ENCODE peak calls at places on chromosomes 3 and 15, in five cellular contexts. M, T, U, P and R are unnamed samples.

GRCh38 chr15:41581110-41581509 is 22.1 kb downstream of the TYRO3 start:
- DNase-seq in M (peak; percentile 81), T (peak; percentile 65), U (no peak), P (peak; percentile 86), R (no peak)

GRCh38 chr3:35651456-35651855 is 12.1 kb downstream of the ARPP21 start:
- DNase-seq in M (no peak), T (no peak), U (no peak), P (no peak), R (no peak)

GRCh38 chr3:66478923-66479322 is 21.9 kb downstream of the LRIG1 start:
- DNase-seq in M (peak; percentile 28), T (no peak), U (no peak), P (no peak), R (no peak)

GRCh38 chr3:71972031-71972430 is 187.1 kb upstream of the PROK2 start:
- DNase-seq in M (no peak), T (no peak), U (no peak), P (peak; percentile 76), R (no peak)

GRCh38 chr3:182393830-182394367 is 399.4 kb upstream of the ATP11B start:
- DNase-seq in M (no peak), T (no peak), U (no peak), P (no peak), R (no peak)

GRCh38 chr3:125186261-125186770 is 26.2 kb downstream of the SLC12A8 start:
- DNase-seq in M (no peak), T (peak; percentile 30), U (peak; percentile 50), P (no peak), R (no peak)

GRCh38 chr15:82919231-82919886 is 33.2 kb downstream of the HOMER2 start:
- DNase-seq in M (no peak), T (no peak), U (no peak), P (no peak), R (no peak)

GRCh38 chr3:42080452-42080872 is 10.7 kb upstream of the TRAK1 start:
- DNase-seq in M (no peak), T (no peak), U (peak; percentile 68), P (peak; percentile 58), R (no peak)

GRCh38 chr15:28098360-28098765 is 752 bp downstream of the OCA2 start:
- DNase-seq in M (no peak), T (no peak), U (no peak), P (no peak), R (no peak)

GRCh38 chr3:61545716-61546115 is 15.7 kb upstream of the PTPRG start:
- DNase-seq in M (no peak), T (no peak), U (no peak), P (no peak), R (no peak)

GRCh38 chr3:60277376-60277800 is 973.9 kb downstream of the FHIT start:
- DNase-seq in M (peak; percentile 28), T (no peak), U (no peak), P (no peak), R (no peak)

GRCh38 chr3:128433630-128434185 is 33.0 kb downstream of the DNAJB8 start:
- DNase-seq in M (peak; percentile 81), T (no peak), U (no peak), P (peak; percentile 99), R (no peak)

GRCh38 chr3:87997298-87997697 is 61.5 kb downstream of the CGGBP1 start:
- DNase-seq in M (no peak), T (no peak), U (peak; percentile 6), P (peak; percentile 14), R (no peak)

GRCh38 chr3:46906471-46907058 is 29.0 kb downstream of the PTH1R start:
- DNase-seq in M (no peak), T (no peak), U (no peak), P (peak; percentile 29), R (no peak)

GRCh38 chr3:29972594-29972993 is 633.8 kb upstream of the TGFBR2 start:
- DNase-seq in M (no peak), T (no peak), U (peak; percentile 34), P (peak; percentile 42), R (peak; percentile 26)

GRCh38 chr3:23949784-23950183 is 4.7 kb downstream of the NR1D2 start:
- DNase-seq in M (no peak), T (no peak), U (peak; percentile 49), P (no peak), R (no peak)

GRCh38 chr3:132283440-132283839 is 33.8 kb upstream of the ACP3 start:
- DNase-seq in M (no peak), T (no peak), U (peak; percentile 81), P (peak; percentile 32), R (no peak)

GRCh38 chr15:72970965-72971746 is 81.1 kb upstream of the NEO1 start:
- DNase-seq in M (no peak), T (no peak), U (no peak), P (no peak), R (no peak)
- H4K8ac ChIP-seq in M (no peak overlapping the region), T (peak overlapping the region; percentile 28), U (peak overlapping the region; percentile 45), P (no peak overlapping the region), R (no peak overlapping the region)

DNA sequence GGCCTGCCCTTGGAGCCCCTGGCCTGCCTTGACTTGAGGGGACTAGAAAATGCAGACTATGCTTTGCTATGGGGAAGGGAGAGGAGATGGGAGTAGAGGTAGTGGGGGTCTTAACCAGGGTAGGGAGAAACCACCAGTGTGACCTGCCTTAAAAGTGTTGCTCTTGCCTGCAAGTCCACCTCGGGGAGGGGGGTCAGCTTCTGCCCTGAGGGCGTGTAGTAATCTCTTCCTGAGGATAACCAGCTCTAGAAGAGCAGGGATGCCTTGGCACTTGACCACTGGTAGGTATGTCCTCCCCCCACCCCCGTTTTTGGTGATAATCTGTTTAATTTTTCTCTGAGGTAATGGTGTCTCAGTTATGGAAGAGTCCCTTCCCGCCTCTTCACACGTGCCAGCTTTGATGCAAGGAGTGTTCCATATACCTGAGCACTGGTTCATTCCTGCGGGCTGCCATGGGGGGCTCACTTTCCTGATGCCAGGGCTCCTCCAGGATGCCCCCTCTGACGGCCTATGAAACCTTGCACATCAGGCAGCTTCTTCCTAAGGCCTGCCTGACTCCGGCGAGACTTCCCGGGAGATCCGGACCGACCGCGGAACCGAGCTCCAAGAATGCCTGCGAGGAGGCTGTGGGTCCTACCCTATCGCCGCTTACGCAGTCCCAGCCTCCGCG is 780 bp upstream of the P4HTM start:
- DNase-seq in M (no peak), T (no peak), U (peak; percentile 95), P (no peak), R (no peak)
- H2BK12ac ChIP-seq in M (no peak overlapping the region), T (peak overlapping the region; percentile 75), U (peak overlapping the region; percentile 40), P (peak overlapping the region; percentile 51), R (peak overlapping the region; percentile 30)

GRCh38 chr3:58116985-58117384 is 93.8 kb downstream of the DNASE1L3 start:
- DNase-seq in M (no peak), T (no peak), U (no peak), P (no peak), R (no peak)

GRCh38 chr3:58117561-58118305 is 93.0 kb downstream of the DNASE1L3 start:
- DNase-seq in M (no peak), T (no peak), U (no peak), P (no peak), R (no peak)

GRCh38 chr3:58120075-58120812 is 90.5 kb downstream of the DNASE1L3 start:
- DNase-seq in M (no peak), T (no peak), U (no peak), P (no peak), R (no peak)

GRCh38 chr3:58119221-58119620 is 91.6 kb downstream of the DNASE1L3 start:
- DNase-seq in M (no peak), T (no peak), U (no peak), P (no peak), R (no peak)

GRCh38 chr3:58116161-58116955 is 94.4 kb downstream of the DNASE1L3 start:
- DNase-seq in M (no peak), T (no peak), U (no peak), P (no peak), R (no peak)
- H3K4ac ChIP-seq in M (no peak overlapping the region), T (no peak overlapping the region), U (no peak overlapping the region), P (no peak overlapping the region), R (no peak overlapping the region)

GRCh38 chr3:10195692-10196091 is 31.0 kb downstream of the IRAK2 start:
- DNase-seq in M (no peak), T (no peak), U (no peak), P (no peak), R (no peak)
- H4K8ac ChIP-seq in M (no peak overlapping the region), T (peak overlapping the region; percentile 45), U (peak overlapping the region; percentile 1), P (no peak overlapping the region), R (no peak overlapping the region)

DNA sequence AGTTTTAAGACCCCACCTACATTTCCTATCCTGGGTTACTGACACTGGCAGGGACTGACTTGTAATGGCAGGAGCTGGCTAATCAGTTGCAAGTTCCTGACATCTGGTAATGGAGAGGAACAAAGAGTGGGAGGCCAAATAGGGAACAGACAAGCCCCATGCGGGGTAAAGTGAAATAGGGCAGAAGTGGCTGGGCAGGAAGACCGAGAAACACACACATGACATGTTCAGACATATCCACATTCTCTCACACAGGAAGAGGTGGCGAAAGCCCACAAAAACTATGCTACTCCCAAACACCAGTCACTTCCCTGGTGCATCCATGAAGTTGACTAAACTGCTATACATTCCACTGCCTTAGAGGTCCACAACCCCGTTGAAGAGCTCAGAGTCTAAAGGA is 394.1 kb upstream of the TBL1XR1 start:
- DNase-seq in M (no peak), T (no peak), U (no peak), P (peak; percentile 31), R (no peak)
- H2BK12ac ChIP-seq in M (no peak overlapping the region), T (peak overlapping the region; percentile 30), U (peak overlapping the region; percentile 92), P (peak overlapping the region; percentile 55), R (no peak overlapping the region)

DNA sequence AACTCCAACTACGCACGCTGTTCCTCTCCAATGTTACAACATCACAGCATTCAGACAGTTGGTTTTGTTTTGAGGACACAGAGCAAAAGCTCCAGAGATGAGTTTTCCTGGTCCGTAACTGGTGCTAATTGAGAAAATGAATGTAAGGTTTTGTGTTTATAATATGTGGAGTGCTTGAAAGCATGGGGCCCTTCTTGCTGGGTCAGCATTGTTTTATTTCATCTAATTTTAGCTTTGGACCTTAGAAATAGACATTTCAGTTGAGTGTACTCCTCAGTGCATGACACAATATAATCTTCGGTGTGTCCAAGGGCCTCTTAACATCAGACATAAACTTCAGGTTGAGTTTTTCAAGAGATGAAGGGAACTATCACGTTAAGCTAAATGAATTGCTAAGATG is 37.1 kb downstream of the ANAPC13 start:
- DNase-seq in M (no peak), T (no peak), U (no peak), P (no peak), R (no peak)
- H3K4ac ChIP-seq in M (no peak overlapping the region), T (no peak overlapping the region), U (no peak overlapping the region), P (no peak overlapping the region), R (no peak overlapping the region)

DNA sequence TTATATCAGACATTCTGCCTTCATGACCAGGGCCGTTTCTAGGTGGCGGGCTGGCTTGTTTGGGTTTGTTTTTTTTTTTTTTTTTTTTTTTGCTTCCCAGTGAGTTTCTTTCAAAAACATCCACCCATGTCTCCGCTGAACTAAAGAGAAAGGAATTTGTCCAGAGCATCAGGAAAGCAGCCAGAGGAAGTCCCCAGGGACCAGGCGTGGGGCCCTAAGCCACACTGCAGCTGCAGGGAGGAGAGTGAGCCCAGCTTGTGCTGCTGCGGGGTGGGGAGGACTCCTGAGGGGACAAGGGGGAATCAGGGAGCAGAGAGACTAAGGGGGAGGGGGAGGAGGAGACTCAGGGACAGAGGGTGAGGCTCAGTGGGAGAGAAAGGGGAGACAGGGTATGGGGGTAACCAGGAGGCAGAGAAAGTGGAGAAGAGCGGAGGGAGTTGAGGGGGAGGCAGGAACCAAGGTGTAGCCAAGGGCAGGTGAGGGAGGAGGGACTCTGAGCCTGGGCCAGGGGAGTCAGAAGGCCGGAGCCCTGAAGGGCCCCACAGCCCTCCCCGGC is 49.5 kb downstream of the CYP11A1 start:
- DNase-seq in M (no peak), T (no peak), U (peak; percentile 97), P (peak; percentile 81), R (no peak)
- H4K8ac ChIP-seq in M (no peak overlapping the region), T (no peak overlapping the region), U (peak overlapping the region; percentile 96), P (no peak overlapping the region), R (no peak overlapping the region)